ENCODE peak calls at places on chromosomes 11 and 22, in six cellular contexts. One of them, this sample, is unnamed.

GRCh38 chr11:59463176-59463575 is 6.4 kb downstream of the OR4D6 start:
- DNase-seq in thoracic aorta: no peak
- DNase-seq in mammary epithelial cell: no peak
- DNase-seq in adrenal gland: no peak
- DNase-seq in tibial nerve: peak; percentile 78
- DNase-seq in upper lobe of right lung: no peak
- DNase-seq in this sample: no peak

GRCh38 chr11:13140028-13140870 is 131.1 kb downstream of the RASSF10 start:
- DNase-seq in thoracic aorta: no peak
- DNase-seq in mammary epithelial cell: peak; percentile 74
- DNase-seq in adrenal gland: no peak
- DNase-seq in tibial nerve: no peak
- DNase-seq in upper lobe of right lung: peak; percentile 84
- DNase-seq in this sample: no peak

GRCh38 chr11:110298298-110298765 is 1.9 kb upstream of the RDX start:
- DNase-seq in thoracic aorta: no peak
- DNase-seq in mammary epithelial cell: peak; percentile 47
- DNase-seq in adrenal gland: no peak
- DNase-seq in tibial nerve: no peak
- DNase-seq in upper lobe of right lung: no peak
- DNase-seq in this sample: peak; percentile 57

GRCh38 chr22:39175127-39176066 is 22.9 kb upstream of the CBX7 start:
- DNase-seq in thoracic aorta: no peak
- DNase-seq in mammary epithelial cell: no peak
- DNase-seq in adrenal gland: no peak
- DNase-seq in tibial nerve: no peak
- DNase-seq in upper lobe of right lung: no peak
- DNase-seq in this sample: peak; percentile 86

GRCh38 chr22:25754527-25755202 is 12.7 kb downstream of the MYO18B start:
- DNase-seq in thoracic aorta: peak; percentile 85
- DNase-seq in mammary epithelial cell: no peak
- DNase-seq in adrenal gland: peak; percentile 95
- DNase-seq in tibial nerve: no peak
- DNase-seq in upper lobe of right lung: no peak
- DNase-seq in this sample: no peak

GRCh38 chr22:30371981-30372380 is 15.2 kb downstream of the CCDC157 start:
- DNase-seq in thoracic aorta: no peak
- DNase-seq in mammary epithelial cell: no peak
- DNase-seq in adrenal gland: no peak
- DNase-seq in tibial nerve: no peak
- DNase-seq in upper lobe of right lung: no peak
- DNase-seq in this sample: no peak

GRCh38 chr11:108524422-108524821 is 26.2 kb upstream of the POGLUT3 start:
- DNase-seq in thoracic aorta: no peak
- DNase-seq in mammary epithelial cell: no peak
- DNase-seq in adrenal gland: no peak
- DNase-seq in tibial nerve: no peak
- DNase-seq in upper lobe of right lung: no peak
- DNase-seq in this sample: no peak

GRCh38 chr22:47160141-47160541 is 397.7 kb downstream of the TBC1D22A start:
- DNase-seq in thoracic aorta: no peak
- DNase-seq in mammary epithelial cell: no peak
- DNase-seq in adrenal gland: no peak
- DNase-seq in tibial nerve: no peak
- DNase-seq in upper lobe of right lung: no peak
- DNase-seq in this sample: no peak

GRCh38 chr11:120022617-120023016 is 115.3 kb downstream of the TRIM29 start:
- DNase-seq in thoracic aorta: no peak
- DNase-seq in mammary epithelial cell: no peak
- DNase-seq in adrenal gland: no peak
- DNase-seq in tibial nerve: no peak
- DNase-seq in upper lobe of right lung: no peak
- DNase-seq in this sample: no peak

GRCh38 chr11:6647282-6647679 is 8.3 kb downstream of the DCHS1 start:
- DNase-seq in thoracic aorta: no peak
- DNase-seq in mammary epithelial cell: no peak
- DNase-seq in adrenal gland: no peak
- DNase-seq in tibial nerve: no peak
- DNase-seq in upper lobe of right lung: no peak
- DNase-seq in this sample: peak; percentile 53

GRCh38 chr11:76025068-76025467 is 181.2 kb downstream of the WNT11 start:
- DNase-seq in thoracic aorta: no peak
- DNase-seq in mammary epithelial cell: peak; percentile 55
- DNase-seq in adrenal gland: no peak
- DNase-seq in tibial nerve: no peak
- DNase-seq in upper lobe of right lung: no peak
- DNase-seq in this sample: no peak

GRCh38 chr22:26169312-26170111 is at the start of gene SEZ6L:
- DNase-seq in thoracic aorta: no peak
- DNase-seq in mammary epithelial cell: no peak
- DNase-seq in adrenal gland: no peak
- DNase-seq in tibial nerve: no peak
- DNase-seq in upper lobe of right lung: peak; percentile 65
- DNase-seq in this sample: peak; percentile 79

GRCh38 chr11:93591247-93591898 is 48.2 kb upstream of the SMCO4 start:
- DNase-seq in thoracic aorta: no peak
- DNase-seq in mammary epithelial cell: peak; percentile 23
- DNase-seq in adrenal gland: no peak
- DNase-seq in tibial nerve: no peak
- DNase-seq in upper lobe of right lung: no peak
- DNase-seq in this sample: no peak

GRCh38 chr11:93537022-93537421 is 6.2 kb downstream of the SMCO4 start:
- DNase-seq in thoracic aorta: no peak
- DNase-seq in mammary epithelial cell: no peak
- DNase-seq in adrenal gland: peak; percentile 61
- DNase-seq in tibial nerve: no peak
- DNase-seq in upper lobe of right lung: no peak
- DNase-seq in this sample: no peak

GRCh38 chr11:105192115-105192514 is 52.5 kb upstream of the CARD18 start:
- DNase-seq in thoracic aorta: no peak
- DNase-seq in mammary epithelial cell: no peak
- DNase-seq in adrenal gland: no peak
- DNase-seq in tibial nerve: no peak
- DNase-seq in upper lobe of right lung: no peak
- DNase-seq in this sample: no peak

GRCh38 chr11:396511-396947 is 2.5 kb downstream of the PKP3 start:
- DNase-seq in thoracic aorta: no peak
- DNase-seq in mammary epithelial cell: no peak
- DNase-seq in adrenal gland: no peak
- DNase-seq in tibial nerve: no peak
- DNase-seq in upper lobe of right lung: no peak
- DNase-seq in this sample: no peak
- H3K27ac ChIP-seq in thoracic aorta: no peak overlapping the region
- H3K27ac ChIP-seq in mammary epithelial cell: no peak overlapping the region
- H3K27ac ChIP-seq in adrenal gland: no peak overlapping the region
- H3K27ac ChIP-seq in tibial nerve: no peak overlapping the region
- H3K27ac ChIP-seq in upper lobe of right lung: no peak overlapping the region
- H3K27ac ChIP-seq in this sample: no peak overlapping the region

GRCh38 chr11:64372021-64372420 is 13.1 kb downstream of the RPS6KA4 start:
- DNase-seq in thoracic aorta: no peak
- DNase-seq in mammary epithelial cell: no peak
- DNase-seq in adrenal gland: no peak
- DNase-seq in tibial nerve: no peak
- DNase-seq in upper lobe of right lung: no peak
- DNase-seq in this sample: no peak
- H3K4me3 ChIP-seq in thoracic aorta: no peak overlapping the region
- H3K4me3 ChIP-seq in mammary epithelial cell: no peak overlapping the region
- H3K4me3 ChIP-seq in adrenal gland: no peak overlapping the region
- H3K4me3 ChIP-seq in tibial nerve: no peak overlapping the region
- H3K4me3 ChIP-seq in upper lobe of right lung: no peak overlapping the region
- H3K4me3 ChIP-seq in this sample: no peak overlapping the region

GRCh38 chr11:72703281-72704008 is 29.2 kb upstream of the PDE2A start:
- DNase-seq in thoracic aorta: no peak
- DNase-seq in mammary epithelial cell: no peak
- DNase-seq in adrenal gland: peak; percentile 47
- DNase-seq in tibial nerve: peak; percentile 58
- DNase-seq in upper lobe of right lung: no peak
- DNase-seq in this sample: no peak

GRCh38 chr11:72702842-72703241 is 28.6 kb upstream of the PDE2A start:
- DNase-seq in thoracic aorta: no peak
- DNase-seq in mammary epithelial cell: no peak
- DNase-seq in adrenal gland: no peak
- DNase-seq in tibial nerve: no peak
- DNase-seq in upper lobe of right lung: peak; percentile 46
- DNase-seq in this sample: no peak

GRCh38 chr11:72705442-72706365 is 31.5 kb upstream of the PDE2A start:
- DNase-seq in thoracic aorta: no peak
- DNase-seq in mammary epithelial cell: no peak
- DNase-seq in adrenal gland: no peak
- DNase-seq in tibial nerve: no peak
- DNase-seq in upper lobe of right lung: no peak
- DNase-seq in this sample: peak; percentile 84

GRCh38 chr11:72704783-72705287 is 30.6 kb upstream of the PDE2A start:
- DNase-seq in thoracic aorta: no peak
- DNase-seq in mammary epithelial cell: no peak
- DNase-seq in adrenal gland: no peak
- DNase-seq in tibial nerve: no peak
- DNase-seq in upper lobe of right lung: no peak
- DNase-seq in this sample: peak; percentile 65

DNA sequence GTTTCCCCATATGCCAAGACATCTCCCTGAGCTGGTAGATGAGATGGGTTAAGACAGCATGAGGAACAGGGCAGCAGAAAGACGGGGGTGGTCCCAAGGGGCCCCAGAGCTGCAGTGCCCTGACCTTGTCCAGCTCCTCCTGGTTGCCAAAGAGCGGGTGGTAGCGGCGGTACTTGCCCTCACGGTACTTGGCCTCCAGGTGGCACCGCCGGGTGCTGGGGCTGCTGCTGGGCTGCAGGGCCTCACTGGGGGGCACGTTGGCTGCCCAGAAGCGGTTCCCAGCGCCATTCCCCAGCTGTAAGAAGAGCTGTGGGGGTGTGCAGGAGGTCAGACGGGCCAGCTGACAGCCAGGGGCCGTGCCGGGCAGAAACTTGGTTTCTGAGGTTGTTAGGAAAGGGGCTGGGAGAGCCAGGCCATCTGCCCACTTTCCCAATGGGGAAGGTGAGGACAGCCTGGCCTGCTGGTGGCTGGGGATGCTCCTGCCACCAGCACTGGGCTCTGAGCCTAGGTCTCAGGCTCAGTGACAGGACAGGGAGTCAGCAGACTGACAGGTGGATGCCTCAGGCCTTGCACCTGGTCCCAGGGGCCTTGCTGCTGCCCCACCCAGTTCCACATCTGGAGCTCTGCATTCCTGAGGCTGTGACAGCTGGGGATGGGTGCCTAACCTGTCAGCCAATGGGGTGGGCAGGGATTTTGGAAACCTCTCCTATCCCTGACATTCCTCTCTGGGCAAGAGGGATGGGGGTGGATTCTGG is 30.0 kb upstream of the PDE2A start:
- DNase-seq in thoracic aorta: no peak
- DNase-seq in mammary epithelial cell: no peak
- DNase-seq in adrenal gland: no peak
- DNase-seq in tibial nerve: no peak
- DNase-seq in upper lobe of right lung: peak; percentile 63
- DNase-seq in this sample: peak; percentile 73
- H3K27ac ChIP-seq in thoracic aorta: no peak overlapping the region
- H3K27ac ChIP-seq in mammary epithelial cell: no peak overlapping the region
- H3K27ac ChIP-seq in adrenal gland: peak overlapping the region; percentile 80
- H3K27ac ChIP-seq in tibial nerve: peak overlapping the region; percentile 82
- H3K27ac ChIP-seq in upper lobe of right lung: peak overlapping the region; percentile 65
- H3K27ac ChIP-seq in this sample: no peak overlapping the region

GRCh38 chr11:46389450-46390330 is 1.9 kb downstream of the CHRM4 start:
- DNase-seq in thoracic aorta: no peak
- DNase-seq in mammary epithelial cell: peak; percentile 59
- DNase-seq in adrenal gland: peak; percentile 77
- DNase-seq in tibial nerve: peak; percentile 46
- DNase-seq in upper lobe of right lung: peak; percentile 87
- DNase-seq in this sample: peak; percentile 95

GRCh38 chr11:46387456-46387855 is 4.1 kb downstream of the CHRM4 start:
- DNase-seq in thoracic aorta: no peak
- DNase-seq in mammary epithelial cell: no peak
- DNase-seq in adrenal gland: no peak
- DNase-seq in tibial nerve: no peak
- DNase-seq in upper lobe of right lung: no peak
- DNase-seq in this sample: no peak

GRCh38 chr11:46386674-46387073 is 4.9 kb downstream of the CHRM4 start:
- DNase-seq in thoracic aorta: no peak
- DNase-seq in mammary epithelial cell: peak; percentile 67
- DNase-seq in adrenal gland: no peak
- DNase-seq in tibial nerve: no peak
- DNase-seq in upper lobe of right lung: no peak
- DNase-seq in this sample: no peak

GRCh38 chr11:46388619-46389449 is 2.7 kb downstream of the CHRM4 start:
- DNase-seq in thoracic aorta: no peak
- DNase-seq in mammary epithelial cell: no peak
- DNase-seq in adrenal gland: no peak
- DNase-seq in tibial nerve: no peak
- DNase-seq in upper lobe of right lung: no peak
- DNase-seq in this sample: peak; percentile 88

DNA sequence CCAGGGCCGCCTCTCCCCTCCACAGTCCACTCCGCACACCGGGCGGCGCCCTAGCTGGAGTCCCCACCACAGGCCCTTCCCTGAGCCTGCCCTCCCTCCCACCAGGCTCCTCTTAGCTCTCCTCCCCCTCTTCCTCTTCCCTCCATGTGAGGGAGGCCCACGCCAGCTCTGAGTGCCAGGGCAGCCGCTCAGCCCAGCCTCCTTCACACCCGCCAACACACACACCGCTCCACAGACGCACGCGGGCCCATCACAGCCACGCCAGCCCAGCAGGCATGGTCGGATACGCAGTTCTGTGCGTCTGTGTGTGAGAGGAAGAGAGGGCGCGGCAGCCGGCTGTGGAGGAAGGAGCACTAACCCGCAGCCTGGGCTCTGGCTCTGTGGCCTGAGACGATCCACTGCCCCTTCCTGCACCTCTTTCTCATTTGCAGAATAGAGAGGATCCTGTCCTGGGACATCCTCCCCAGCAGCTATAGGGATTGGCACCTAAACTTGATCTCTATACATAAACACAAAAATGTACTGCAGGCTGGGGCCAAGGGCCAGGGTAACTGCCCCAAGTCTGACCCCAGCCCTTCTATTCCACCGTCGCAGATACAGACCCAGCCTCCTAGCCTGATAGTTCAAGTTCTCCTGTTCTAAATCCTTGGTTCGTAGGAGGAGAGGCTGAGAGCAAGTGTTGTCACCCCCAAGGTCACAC is 3.5 kb downstream of the CHRM4 start:
- DNase-seq in thoracic aorta: no peak
- DNase-seq in mammary epithelial cell: no peak
- DNase-seq in adrenal gland: no peak
- DNase-seq in tibial nerve: no peak
- DNase-seq in upper lobe of right lung: no peak
- DNase-seq in this sample: no peak
- H3K4me3 ChIP-seq in thoracic aorta: no peak overlapping the region
- H3K4me3 ChIP-seq in mammary epithelial cell: no peak overlapping the region
- H3K4me3 ChIP-seq in adrenal gland: no peak overlapping the region
- H3K4me3 ChIP-seq in tibial nerve: no peak overlapping the region
- H3K4me3 ChIP-seq in upper lobe of right lung: no peak overlapping the region
- H3K4me3 ChIP-seq in this sample: no peak overlapping the region

DNA sequence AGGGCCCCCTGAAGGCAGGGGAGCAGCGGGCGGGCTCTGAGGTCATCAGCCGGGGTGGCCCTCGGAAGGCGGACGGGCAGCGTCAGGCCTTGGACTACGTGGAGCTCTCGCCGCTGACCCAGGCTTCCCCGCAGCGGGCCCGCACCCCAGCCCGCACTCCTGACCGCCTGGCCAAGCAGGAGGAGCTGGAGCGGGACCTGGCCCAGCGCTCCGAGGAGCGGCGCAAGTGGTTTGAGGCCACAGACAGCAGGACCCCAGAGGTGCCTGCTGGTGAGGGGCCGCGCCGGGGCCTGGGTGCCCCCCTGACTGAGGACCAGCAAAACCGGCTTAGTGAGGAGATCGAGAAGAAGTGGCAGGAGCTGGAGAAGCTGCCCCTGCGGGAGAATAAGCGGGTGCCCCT is 50.1 kb upstream of the GCAT start:
- DNase-seq in thoracic aorta: no peak
- DNase-seq in mammary epithelial cell: no peak
- DNase-seq in adrenal gland: no peak
- DNase-seq in tibial nerve: no peak
- DNase-seq in upper lobe of right lung: no peak
- DNase-seq in this sample: no peak
- H3K27ac ChIP-seq in thoracic aorta: no peak overlapping the region
- H3K27ac ChIP-seq in mammary epithelial cell: no peak overlapping the region
- H3K27ac ChIP-seq in adrenal gland: no peak overlapping the region
- H3K27ac ChIP-seq in tibial nerve: no peak overlapping the region
- H3K27ac ChIP-seq in upper lobe of right lung: no peak overlapping the region
- H3K27ac ChIP-seq in this sample: no peak overlapping the region